ENCODE peak calls at places on chromosomes 5 and 9, in seven cellular contexts. D is posterior vena cava; I is HT-29; O is frontal cortex; S is NCI-H460; K is anterior cingulate cortex; A is activated effector memory CD4-positive, alpha-beta T cell treated with anti-CD3 and anti-CD28 coated beads, Interleukin-2, amount 50 U/mL, for 16 hours. V is an unnamed sample.

GRCh38 chr5:56814361-56814962 is 887 bp upstream of the MAP3K1 start:
- DNase-seq in S (no peak), K (no peak), D (peak; percentile 83), I (peak; percentile 72), O (peak; percentile 16), A (peak; percentile 74), V (no peak)

GRCh38 chr5:145233461-145233860 is 601.7 kb downstream of the PRELID2 start:
- DNase-seq in D (no peak), K (no peak), I (no peak), A (no peak), S (no peak), O (no peak), V (no peak)

GRCh38 chr5:61184708-61185107 is 22.4 kb upstream of the SMIM15 start:
- DNase-seq in O (no peak), A (no peak), S (no peak), D (no peak), K (no peak), I (no peak), V (no peak)

GRCh38 chr9:123511326-123511974 is 155.5 kb downstream of the CRB2 start:
- DNase-seq in K (no peak), I (no peak), O (no peak), S (no peak), D (no peak), A (no peak), V (no peak)

GRCh38 chr5:96714951-96715451 is 52.8 kb downstream of the CAST start:
- DNase-seq in D (no peak), K (no peak), O (no peak), I (peak; percentile 93), S (peak; percentile 73), A (peak; percentile 66), V (peak; percentile 84)

GRCh38 chr9:88814521-88815101 is 176.7 kb upstream of the S1PR3 start:
- DNase-seq in D (no peak), O (peak; percentile 38), I (no peak), S (no peak), A (no peak), K (peak; percentile 14), V (peak; percentile 33)

GRCh38 chr9:110340306-110340705 is 2.6 kb upstream of the TXNDC8 start:
- DNase-seq in K (no peak), I (peak; percentile 28), A (no peak), O (no peak), S (peak; percentile 21), D (no peak), V (peak; percentile 17)

GRCh38 chr5:77606279-77606678 is 32.2 kb downstream of the OTP start:
- DNase-seq in D (no peak), O (no peak), S (no peak), K (no peak), A (no peak), I (no peak), V (no peak)

GRCh38 chr5:32013658-32014057 is 160.5 kb downstream of the GOLPH3 start:
- DNase-seq in O (no peak), I (no peak), S (no peak), A (no peak), D (no peak), K (no peak), V (no peak)

GRCh38 chr5:17398439-17398838 is 99.6 kb upstream of the TAF11L2 start:
- DNase-seq in A (no peak), O (no peak), D (no peak), S (no peak), K (no peak), I (no peak), V (peak; percentile 89)

GRCh38 chr9:34123682-34124081 is 2.8 kb downstream of the DCAF12 start:
- DNase-seq in K (peak; percentile 5), S (no peak), A (no peak), D (no peak), I (no peak), O (no peak), V (no peak)

GRCh38 chr5:74251106-74252032 is 389.2 kb downstream of the ENC1 start:
- DNase-seq in K (no peak), O (no peak), D (no peak), I (peak; percentile 80), A (no peak), S (peak; percentile 47), V (peak; percentile 96)

V was measured in brain microvascular endothelial cell.